ENCODE peak calls at places on chromosome 7, in four cellular contexts. M is activated CD8-positive, alpha-beta memory T cell treated with anti-CD3 and anti-CD28 coated beads for 24 hours; E is upper lobe of right lung; Q is mammary epithelial cell. X is an unnamed sample.
A peak's percentile ranks its signal among the peaks of the same experiment; 100 is the strongest.

GRCh38 chr7:152117356-152117755 is 91.9 kb downstream of the GALNT11 start:
- DNase-seq in M (no peak), E (no peak), Q (no peak), X (no peak)

GRCh38 chr7:37943905-37944736 is 23.7 kb downstream of the EPDR1 start:
- DNase-seq in M (no peak), E (no peak), Q (peak; percentile 35), X (peak; percentile 25)

GRCh38 chr7:95434501-95435421 is at the start of gene PON2:
- DNase-seq in M (peak; percentile 79), E (peak; percentile 94), Q (peak; percentile 84), X (peak; percentile 85)

GRCh38 chr7:103810112-103810744 is 179.2 kb downstream of the RELN start:
- DNase-seq in M (no peak), E (no peak), Q (no peak), X (no peak)

GRCh38 chr7:149869291-149869650 is 4.5 kb upstream of the ATP6V0E2 start:
- DNase-seq in M (no peak), E (no peak), Q (no peak), X (no peak)

GRCh38 chr7:44824894-44825526 is 22.9 kb downstream of the H2AZ2 start:
- DNase-seq in M (no peak), E (no peak), Q (no peak), X (no peak)

GRCh38 chr7:143003393-143004051 is 23.4 kb downstream of the OR9A2 start:
- DNase-seq in M (peak; percentile 65), E (no peak), Q (peak; percentile 27), X (peak; percentile 47)

GRCh38 chr7:127632276-127632910 is 14.5 kb upstream of the PAX4 start:
- DNase-seq in M (no peak), E (no peak), Q (no peak), X (no peak)

GRCh38 chr7:28921822-28922221 is 36.3 kb downstream of the TRIL start:
- DNase-seq in M (no peak), E (no peak), Q (peak; percentile 44), X (peak; percentile 68)

GRCh38 chr7:107879400-107880035 is 11.5 kb upstream of the DLD start:
- DNase-seq in M (no peak), E (no peak), Q (peak; percentile 55), X (peak; percentile 74)

GRCh38 chr7:32870298-32870697 is 21.3 kb downstream of the KBTBD2 start:
- DNase-seq in M (no peak), E (no peak), Q (no peak), X (no peak)

GRCh38 chr7:98856021-98856422 is 13.8 kb downstream of the TMEM130 start:
- DNase-seq in M (no peak), E (no peak), Q (no peak), X (no peak)

GRCh38 chr7:123836656-123837055 is 8.3 kb upstream of the HYAL4 start:
- DNase-seq in M (no peak), E (no peak), Q (no peak), X (no peak)

GRCh38 chr7:51009716-51010496 is 227.2 kb upstream of the GRB10 start:
- DNase-seq in M (peak; percentile 37), E (peak; percentile 65), Q (peak; percentile 8), X (peak; percentile 27)

GRCh38 chr7:135210818-135211178 is 528 bp downstream of the WDR91 start:
- DNase-seq in M (no peak), E (no peak), Q (no peak), X (no peak)

GRCh38 chr7:27134392-27134791 is 3.8 kb upstream of the HOXA4 start:
- DNase-seq in M (no peak), E (no peak), Q (peak; percentile 98), X (peak; percentile 93)

GRCh38 chr7:102072636-102073209 is 213.9 kb upstream of the SH2B2 start:
- DNase-seq in M (no peak), E (no peak), Q (no peak), X (no peak)

GRCh38 chr7:90424720-90425119 is 21.5 kb downstream of the CLDN12 start:
- DNase-seq in M (no peak), E (no peak), Q (no peak), X (no peak)

GRCh38 chr7:102914585-102914984 is 1.8 kb downstream of the LRRC17 start:
- DNase-seq in M (no peak), E (no peak), Q (no peak), X (no peak)

GRCh38 chr7:29337628-29338116 is 143.1 kb downstream of the CHN2 start:
- DNase-seq in M (no peak), E (no peak), Q (no peak), X (no peak)

GRCh38 chr7:159032753-159033472 is 111.8 kb downstream of the VIPR2 start:
- DNase-seq in M (no peak), E (no peak), Q (no peak), X (no peak)

GRCh38 chr7:18770154-18770807 is 274.7 kb downstream of the HDAC9 start:
- DNase-seq in M (no peak), E (no peak), Q (peak; percentile 60), X (peak; percentile 76)

GRCh38 chr7:149097088-149097487 is 6.6 kb upstream of the ZNF786 start:
- DNase-seq in M (no peak), E (peak; percentile 5), Q (no peak), X (no peak)

GRCh38 chr7:129840757-129841156 is 112.0 kb downstream of the UBE2H start:
- DNase-seq in M (no peak), E (no peak), Q (no peak), X (no peak)

GRCh38 chr7:142348921-142349401 is 91.1 kb upstream of the PRSS58 start:
- DNase-seq in M (no peak), E (no peak), Q (no peak), X (no peak)

GRCh38 chr7:33050425-33051318 is 11.9 kb downstream of the NT5C3A start:
- DNase-seq in M (no peak), E (no peak), Q (peak; percentile 35), X (peak; percentile 44)

GRCh38 chr7:100865971-100866720 is 1.0 kb upstream of the TRIP6 start:
- DNase-seq in M (peak; percentile 80), E (peak; percentile 93), Q (peak; percentile 69), X (peak; percentile 81)

GRCh38 chr7:34430456-34430855 is 227.6 kb upstream of the NPSR1 start:
- DNase-seq in M (no peak), E (no peak), Q (peak; percentile 55), X (peak; percentile 51)

GRCh38 chr7:74334026-74334425 is 44.8 kb downstream of the CLIP2 start:
- DNase-seq in M (no peak), E (no peak), Q (peak; percentile 72), X (no peak)

GRCh38 chr7:130187360-130187759 is 17.8 kb downstream of the TMEM209 start:
- DNase-seq in M (no peak), E (no peak), Q (no peak), X (no peak)

GRCh38 chr7:149716007-149716931 is 57.1 kb downstream of the ZNF467 start:
- DNase-seq in M (peak; percentile 56), E (peak; percentile 57), Q (peak; percentile 79), X (no peak)

X was measured in HT1080.